ENCODE peak calls at places on chromosomes 13 and 19, in ten cellular contexts. C is GM23248; R is left ventricle myocardium inferior; B is lung; P is CD8-positive, alpha-beta T cell; M is tibial nerve; L is neuronal stem cell; X is esophagus squamous epithelium; O is iPS DF 6.9; D is psoas muscle. S is an unnamed sample.

GRCh38 chr13:111153977-111154332 is 38.8 kb downstream of the ARHGEF7 start:
- DNase-seq in C (no peak), R (peak; percentile 49), B (peak; percentile 34), P (no peak), M (no peak), L (no peak), X (no peak), O (no peak), D (no peak), S (no peak)

GRCh38 chr19:1019980-1020867 is 699 bp downstream of the TMEM259 start:
- DNase-seq in C (no peak), R (no peak), B (no peak), P (no peak), M (no peak), L (no peak), X (no peak), O (no peak), D (no peak), S (peak; percentile 56)

GRCh38 chr19:5254543-5254942 is 86.1 kb downstream of the PTPRS start:
- DNase-seq in C (no peak), R (no peak), B (no peak), P (no peak), M (no peak), L (no peak), X (no peak), O (no peak), D (no peak), S (no peak)

GRCh38 chr19:6057651-6058365 is 52.5 kb downstream of the RFX2 start:
- DNase-seq in C (no peak), R (no peak), B (no peak), P (no peak), M (no peak), L (no peak), X (no peak), O (no peak), D (no peak), S (peak; percentile 30)

GRCh38 chr13:33279898-33280549 is 5.5 kb downstream of the STARD13 start:
- DNase-seq in C (peak; percentile 87), R (no peak), B (no peak), P (no peak), M (no peak), L (no peak), X (no peak), O (no peak), D (no peak), S (no peak)

GRCh38 chr13:73971481-73971880 is 162.7 kb downstream of the KLF12 start:
- DNase-seq in C (no peak), R (no peak), B (no peak), P (no peak), M (no peak), L (no peak), X (no peak), O (no peak), D (no peak), S (no peak)

GRCh38 chr13:114089341-114089740 is 43.1 kb downstream of the RASA3 start:
- DNase-seq in C (no peak), R (no peak), B (no peak), P (no peak), M (no peak), L (no peak), X (no peak), O (no peak), D (no peak), S (peak; percentile 6)

GRCh38 chr19:13297023-13297422 is 146.8 kb downstream of the IER2 start:
- DNase-seq in C (peak; percentile 19), R (no peak), B (no peak), P (no peak), M (no peak), L (no peak), X (no peak), O (no peak), D (no peak), S (no peak)

GRCh38 chr19:47661161-47661560 is 52.1 kb upstream of the EHD2 start:
- DNase-seq in C (peak; percentile 55), R (no peak), B (no peak), P (no peak), M (no peak), L (no peak), X (no peak), O (no peak), D (peak; percentile 79), S (no peak)
- H3K27ac ChIP-seq in C (peak overlapping the region; percentile 98), R (peak overlapping the region; percentile 97), B (peak overlapping the region; percentile 7), P (no peak overlapping the region), M (peak overlapping the region; percentile 96), L (no peak overlapping the region), X (peak overlapping the region; percentile 92), O (no peak overlapping the region), D (peak overlapping the region; percentile 91), S (peak overlapping the region; percentile 96)

GRCh38 chr19:38683393-38684077 is 36.1 kb downstream of the ACTN4 start:
- DNase-seq in C (peak; percentile 93), R (no peak), B (peak; percentile 91), P (peak; percentile 43), M (no peak), L (no peak), X (no peak), O (peak; percentile 82), D (peak; percentile 77), S (peak; percentile 72)

GRCh38 chr19:38682195-38682867 is 34.9 kb downstream of the ACTN4 start:
- DNase-seq in C (no peak), R (no peak), B (no peak), P (no peak), M (no peak), L (no peak), X (no peak), O (no peak), D (no peak), S (no peak)

GRCh38 chr19:38684862-38685665 is 37.6 kb downstream of the ACTN4 start:
- DNase-seq in C (no peak), R (no peak), B (no peak), P (no peak), M (no peak), L (no peak), X (no peak), O (no peak), D (no peak), S (no peak)

GRCh38 chr19:38684078-38684861 is 36.8 kb downstream of the ACTN4 start:
- DNase-seq in C (peak; percentile 97), R (peak; percentile 52), B (peak; percentile 68), P (no peak), M (peak; percentile 43), L (no peak), X (no peak), O (no peak), D (peak; percentile 80), S (peak; percentile 88)

DNA sequence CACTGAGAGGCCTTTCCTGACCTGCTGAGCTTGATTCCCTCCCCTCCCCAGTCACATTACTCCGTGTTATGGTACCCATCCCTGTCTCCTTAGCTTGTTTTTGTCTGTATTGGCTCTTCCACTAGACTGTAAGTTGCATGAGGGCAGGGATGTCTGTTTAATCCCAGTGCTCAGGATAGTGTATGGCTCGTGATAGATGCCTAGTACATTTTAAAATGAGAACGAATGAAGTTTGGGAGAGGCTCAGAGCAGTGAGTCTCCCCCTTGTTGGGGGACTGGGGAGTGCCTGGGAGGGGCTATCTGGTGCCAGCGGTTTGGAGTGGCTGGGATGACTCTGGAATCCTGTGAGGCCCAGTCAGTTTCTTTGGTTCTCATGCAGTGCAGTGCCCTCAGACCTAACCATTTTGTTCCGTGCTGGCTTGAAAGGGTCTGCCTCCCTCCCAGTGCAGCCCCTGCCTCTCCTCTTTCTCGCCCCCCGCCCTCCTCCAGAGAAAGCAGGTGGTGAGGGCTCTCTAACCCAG is 35.5 kb downstream of the ACTN4 start:
- DNase-seq in C (no peak), R (no peak), B (no peak), P (no peak), M (no peak), L (no peak), X (no peak), O (no peak), D (no peak), S (no peak)
- H3K4me1 ChIP-seq in C (peaks cover 73% of the 10 kb centered on the region), R (peaks cover 100% of the 10 kb centered on the region), B (peaks cover 60% of the 10 kb centered on the region), P (peaks cover 44% of the 10 kb centered on the region), M (peaks cover 59% of the 10 kb centered on the region), L (peaks cover 38% of the 10 kb centered on the region), X (peaks cover 51% of the 10 kb centered on the region), O (peaks cover 19% of the 10 kb centered on the region), D (peaks cover 90% of the 10 kb centered on the region), S (peaks cover 21% of the 10 kb centered on the region)

GRCh38 chr19:40231057-40231456 is 4.6 kb upstream of the CCNP start:
- DNase-seq in C (no peak), R (no peak), B (no peak), P (no peak), M (no peak), L (no peak), X (no peak), O (no peak), D (no peak), S (no peak)

GRCh38 chr19:40231544-40232424 is 5.3 kb upstream of the CCNP start:
- DNase-seq in C (no peak), R (peak; percentile 44), B (no peak), P (no peak), M (no peak), L (no peak), X (no peak), O (peak; percentile 35), D (no peak), S (no peak)

GRCh38 chr19:40232949-40233810 is 6.7 kb upstream of the CCNP start:
- DNase-seq in C (no peak), R (no peak), B (no peak), P (no peak), M (no peak), L (no peak), X (no peak), O (no peak), D (no peak), S (no peak)

GRCh38 chr19:40233811-40234389 is 7.4 kb upstream of the CCNP start:
- DNase-seq in C (no peak), R (no peak), B (no peak), P (no peak), M (no peak), L (no peak), X (no peak), O (no peak), D (no peak), S (no peak)

DNA sequence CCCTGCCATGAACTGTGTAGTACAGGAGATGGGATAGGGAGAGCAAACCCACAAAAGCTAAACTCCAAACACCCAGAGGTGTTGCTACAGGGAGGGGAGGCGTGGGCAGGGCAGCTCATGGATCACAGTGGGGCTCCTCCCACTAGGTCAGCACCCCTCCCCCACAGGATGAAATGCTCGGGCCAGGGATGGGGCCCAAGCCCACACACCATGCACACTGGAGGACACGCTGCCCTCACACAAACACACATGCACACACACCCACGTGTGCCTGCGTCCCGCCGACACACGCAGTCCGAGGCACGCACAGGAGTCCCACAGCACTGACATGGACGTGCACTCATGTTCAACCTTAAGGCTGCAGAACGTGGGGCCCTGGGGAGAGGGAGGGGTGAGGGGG is 6.0 kb upstream of the CCNP start:
- DNase-seq in C (peak; percentile 21), R (no peak), B (no peak), P (no peak), M (no peak), L (no peak), X (no peak), O (no peak), D (no peak), S (no peak)
- H3K27ac ChIP-seq in C (no peak overlapping the region), R (no peak overlapping the region), B (no peak overlapping the region), P (no peak overlapping the region), M (no peak overlapping the region), L (peak overlapping the region; percentile 10), X (no peak overlapping the region), O (no peak overlapping the region), D (no peak overlapping the region), S (no peak overlapping the region)

DNA sequence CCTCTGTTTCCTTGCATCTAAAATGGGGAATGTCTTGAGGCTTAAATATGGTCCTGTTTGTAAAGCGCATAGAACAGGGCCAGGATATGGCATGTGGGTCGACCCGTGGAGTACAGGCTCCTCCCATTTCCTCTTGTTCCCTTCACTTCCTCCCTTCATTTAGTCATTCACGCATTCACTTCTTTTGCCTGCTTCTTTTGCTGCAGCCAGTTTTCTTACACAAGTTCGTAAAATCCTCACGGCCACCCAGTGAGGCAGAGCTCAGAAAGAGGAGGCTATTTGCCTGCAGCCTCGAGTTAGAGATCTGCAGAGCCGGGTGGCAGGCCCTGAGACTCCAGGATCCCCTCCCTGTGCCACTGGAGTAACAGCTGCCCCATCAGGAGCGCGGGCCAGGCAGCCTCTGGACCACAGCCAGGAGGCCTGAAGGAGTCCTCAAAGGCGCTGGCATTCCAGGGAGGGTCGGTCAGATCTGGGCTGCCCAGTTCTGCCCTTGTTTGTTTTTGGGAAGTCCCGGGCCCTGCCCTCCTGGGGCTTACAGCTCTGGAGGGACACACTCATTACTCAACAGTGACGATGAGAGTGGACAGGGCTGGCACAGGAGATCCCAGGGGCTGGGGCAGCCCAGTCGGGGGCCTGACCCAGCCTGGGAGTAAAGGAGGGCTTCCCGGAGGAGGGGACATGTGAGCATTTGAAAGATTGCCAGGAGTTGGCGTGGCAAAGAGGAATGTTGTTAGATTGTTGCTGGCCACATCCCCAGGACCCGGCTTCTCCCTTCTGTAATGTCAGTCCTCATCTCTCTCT is 4.6 kb downstream of the PPP5C start:
- DNase-seq in C (peak; percentile 85), R (no peak), B (peak; percentile 83), P (no peak), M (no peak), L (no peak), X (no peak), O (no peak), D (peak; percentile 61), S (peak; percentile 48)
- H3K4me1 ChIP-seq in C (peaks cover 30% of the 10 kb centered on the region), R (peaks cover 97% of the 10 kb centered on the region), B (peaks cover 33% of the 10 kb centered on the region), P (peaks cover 50% of the 10 kb centered on the region), M (peaks cover 41% of the 10 kb centered on the region), L (peaks cover 9% of the 10 kb centered on the region), X (peaks cover 40% of the 10 kb centered on the region), O (peaks cover 2% of the 10 kb centered on the region), D (peaks cover 43% of the 10 kb centered on the region), S (no peaks in the 10 kb centered on the region)